ENCODE peak calls at places on chromosomes 6 and 20, in four cellular contexts. One of them, this sample, is unnamed.

GRCh38 chr6:167800549-167800948 is 26.2 kb upstream of the AFDN start:
- DNase-seq in psoas muscle: no peak
- DNase-seq in stimulated activated CD4-positive, alpha-beta T cell treated with anti-CD3 and anti-CD28 coated beads, Interleukin-12 subunit alpha, Interleukin-12 subunit beta, amount 100 ng/mL, for 48 hours: no peak
- DNase-seq in C1 segment of cervical spinal cord: no peak
- DNase-seq in this sample: no peak

GRCh38 chr6:27836783-27837635 is 75.2 kb downstream of the OR2B2 start:
- DNase-seq in C1 segment of cervical spinal cord: peak
- DNase-seq in psoas muscle: peak
- DNase-seq in stimulated activated CD4-positive, alpha-beta T cell treated with anti-CD3 and anti-CD28 coated beads, Interleukin-12 subunit alpha, Interleukin-12 subunit beta, amount 100 ng/mL, for 48 hours: peak
- DNase-seq in this sample: peak

GRCh38 chr20:41889871-41890224 is 271.7 kb upstream of the CHD6 start:
- DNase-seq in psoas muscle: no peak
- DNase-seq in C1 segment of cervical spinal cord: no peak
- DNase-seq in stimulated activated CD4-positive, alpha-beta T cell treated with anti-CD3 and anti-CD28 coated beads, Interleukin-12 subunit alpha, Interleukin-12 subunit beta, amount 100 ng/mL, for 48 hours: no peak
- DNase-seq in this sample: no peak

GRCh38 chr6:111642463-111643158 is 36.9 kb upstream of the TRAF3IP2 start:
- DNase-seq in psoas muscle: peak
- DNase-seq in C1 segment of cervical spinal cord: peak
- DNase-seq in stimulated activated CD4-positive, alpha-beta T cell treated with anti-CD3 and anti-CD28 coated beads, Interleukin-12 subunit alpha, Interleukin-12 subunit beta, amount 100 ng/mL, for 48 hours: no peak
- DNase-seq in this sample: no peak

GRCh38 chr20:59207742-59208357 is 44.2 kb downstream of the ZNF831 start:
- DNase-seq in psoas muscle: no peak
- DNase-seq in C1 segment of cervical spinal cord: peak
- DNase-seq in stimulated activated CD4-positive, alpha-beta T cell treated with anti-CD3 and anti-CD28 coated beads, Interleukin-12 subunit alpha, Interleukin-12 subunit beta, amount 100 ng/mL, for 48 hours: peak
- DNase-seq in this sample: no peak

GRCh38 chr6:129709451-129709908 is 497 bp downstream of the ARHGAP18 start:
- DNase-seq in psoas muscle: no peak
- DNase-seq in C1 segment of cervical spinal cord: no peak
- DNase-seq in stimulated activated CD4-positive, alpha-beta T cell treated with anti-CD3 and anti-CD28 coated beads, Interleukin-12 subunit alpha, Interleukin-12 subunit beta, amount 100 ng/mL, for 48 hours: no peak
- DNase-seq in this sample: peak

GRCh38 chr20:22927537-22927936 is 107.6 kb upstream of the SSTR4 start:
- DNase-seq in stimulated activated CD4-positive, alpha-beta T cell treated with anti-CD3 and anti-CD28 coated beads, Interleukin-12 subunit alpha, Interleukin-12 subunit beta, amount 100 ng/mL, for 48 hours: no peak
- DNase-seq in psoas muscle: no peak
- DNase-seq in C1 segment of cervical spinal cord: no peak
- DNase-seq in this sample: no peak

GRCh38 chr6:157019733-157020132 is 242.6 kb downstream of the ARID1B start:
- DNase-seq in stimulated activated CD4-positive, alpha-beta T cell treated with anti-CD3 and anti-CD28 coated beads, Interleukin-12 subunit alpha, Interleukin-12 subunit beta, amount 100 ng/mL, for 48 hours: no peak
- DNase-seq in psoas muscle: no peak
- DNase-seq in C1 segment of cervical spinal cord: no peak
- DNase-seq in this sample: no peak

GRCh38 chr6:6494677-6495076 is 93.8 kb upstream of the LY86 start:
- DNase-seq in stimulated activated CD4-positive, alpha-beta T cell treated with anti-CD3 and anti-CD28 coated beads, Interleukin-12 subunit alpha, Interleukin-12 subunit beta, amount 100 ng/mL, for 48 hours: no peak
- DNase-seq in psoas muscle: peak
- DNase-seq in C1 segment of cervical spinal cord: no peak
- DNase-seq in this sample: peak

GRCh38 chr6:165819394-165819793 is 156.4 kb upstream of the PDE10A start:
- DNase-seq in psoas muscle: no peak
- DNase-seq in stimulated activated CD4-positive, alpha-beta T cell treated with anti-CD3 and anti-CD28 coated beads, Interleukin-12 subunit alpha, Interleukin-12 subunit beta, amount 100 ng/mL, for 48 hours: no peak
- DNase-seq in C1 segment of cervical spinal cord: no peak
- DNase-seq in this sample: no peak

GRCh38 chr6:3578981-3579380 is 122.1 kb upstream of the SLC22A23 start:
- DNase-seq in psoas muscle: no peak
- DNase-seq in stimulated activated CD4-positive, alpha-beta T cell treated with anti-CD3 and anti-CD28 coated beads, Interleukin-12 subunit alpha, Interleukin-12 subunit beta, amount 100 ng/mL, for 48 hours: no peak
- DNase-seq in C1 segment of cervical spinal cord: no peak
- DNase-seq in this sample: no peak

GRCh38 chr6:47495954-47496545 is 18.5 kb downstream of the CD2AP start:
- DNase-seq in C1 segment of cervical spinal cord: no peak
- DNase-seq in psoas muscle: no peak
- DNase-seq in stimulated activated CD4-positive, alpha-beta T cell treated with anti-CD3 and anti-CD28 coated beads, Interleukin-12 subunit alpha, Interleukin-12 subunit beta, amount 100 ng/mL, for 48 hours: no peak
- DNase-seq in this sample: no peak

GRCh38 chr20:7371518-7372158 is 568.6 kb downstream of the HAO1 start:
- DNase-seq in psoas muscle: no peak
- DNase-seq in C1 segment of cervical spinal cord: no peak
- DNase-seq in stimulated activated CD4-positive, alpha-beta T cell treated with anti-CD3 and anti-CD28 coated beads, Interleukin-12 subunit alpha, Interleukin-12 subunit beta, amount 100 ng/mL, for 48 hours: no peak
- DNase-seq in this sample: no peak

GRCh38 chr20:4885877-4886276 is 115.4 kb downstream of the SLC23A2 start:
- DNase-seq in C1 segment of cervical spinal cord: no peak
- DNase-seq in psoas muscle: no peak
- DNase-seq in stimulated activated CD4-positive, alpha-beta T cell treated with anti-CD3 and anti-CD28 coated beads, Interleukin-12 subunit alpha, Interleukin-12 subunit beta, amount 100 ng/mL, for 48 hours: no peak
- DNase-seq in this sample: no peak

GRCh38 chr6:14713008-14713452 is 532.8 kb upstream of the JARID2 start:
- DNase-seq in C1 segment of cervical spinal cord: peak
- DNase-seq in stimulated activated CD4-positive, alpha-beta T cell treated with anti-CD3 and anti-CD28 coated beads, Interleukin-12 subunit alpha, Interleukin-12 subunit beta, amount 100 ng/mL, for 48 hours: no peak
- DNase-seq in psoas muscle: peak
- DNase-seq in this sample: no peak

GRCh38 chr20:5772704-5773103 is 22.5 kb downstream of the SHLD1 start:
- DNase-seq in stimulated activated CD4-positive, alpha-beta T cell treated with anti-CD3 and anti-CD28 coated beads, Interleukin-12 subunit alpha, Interleukin-12 subunit beta, amount 100 ng/mL, for 48 hours: no peak
- DNase-seq in psoas muscle: no peak
- DNase-seq in C1 segment of cervical spinal cord: no peak
- DNase-seq in this sample: no peak

GRCh38 chr6:57313711-57314471 is 3.5 kb upstream of the PRIM2 start:
- DNase-seq in psoas muscle: no peak
- DNase-seq in C1 segment of cervical spinal cord: no peak
- DNase-seq in stimulated activated CD4-positive, alpha-beta T cell treated with anti-CD3 and anti-CD28 coated beads, Interleukin-12 subunit alpha, Interleukin-12 subunit beta, amount 100 ng/mL, for 48 hours: no peak
- DNase-seq in this sample: peak

GRCh38 chr6:127391019-127391974 is 47.9 kb upstream of the ECHDC1 start:
- DNase-seq in stimulated activated CD4-positive, alpha-beta T cell treated with anti-CD3 and anti-CD28 coated beads, Interleukin-12 subunit alpha, Interleukin-12 subunit beta, amount 100 ng/mL, for 48 hours: no peak
- DNase-seq in C1 segment of cervical spinal cord: no peak
- DNase-seq in psoas muscle: no peak
- DNase-seq in this sample: no peak

GRCh38 chr6:136927313-136927712 is 5.2 kb downstream of the SLC35D3 start:
- DNase-seq in psoas muscle: no peak
- DNase-seq in stimulated activated CD4-positive, alpha-beta T cell treated with anti-CD3 and anti-CD28 coated beads, Interleukin-12 subunit alpha, Interleukin-12 subunit beta, amount 100 ng/mL, for 48 hours: no peak
- DNase-seq in C1 segment of cervical spinal cord: no peak
- DNase-seq in this sample: no peak

GRCh38 chr20:34062651-34063482 is 49.2 kb downstream of the EIF2S2 start:
- DNase-seq in C1 segment of cervical spinal cord: no peak
- DNase-seq in stimulated activated CD4-positive, alpha-beta T cell treated with anti-CD3 and anti-CD28 coated beads, Interleukin-12 subunit alpha, Interleukin-12 subunit beta, amount 100 ng/mL, for 48 hours: no peak
- DNase-seq in psoas muscle: no peak
- DNase-seq in this sample: no peak

GRCh38 chr20:37356387-37356786 is 10.4 kb downstream of the SRC start:
- DNase-seq in stimulated activated CD4-positive, alpha-beta T cell treated with anti-CD3 and anti-CD28 coated beads, Interleukin-12 subunit alpha, Interleukin-12 subunit beta, amount 100 ng/mL, for 48 hours: no peak
- DNase-seq in C1 segment of cervical spinal cord: peak
- DNase-seq in psoas muscle: peak
- DNase-seq in this sample: no peak

GRCh38 chr20:3123542-3123941 is 36.1 kb downstream of the FASTKD5 start:
- DNase-seq in stimulated activated CD4-positive, alpha-beta T cell treated with anti-CD3 and anti-CD28 coated beads, Interleukin-12 subunit alpha, Interleukin-12 subunit beta, amount 100 ng/mL, for 48 hours: no peak
- DNase-seq in psoas muscle: no peak
- DNase-seq in C1 segment of cervical spinal cord: no peak
- DNase-seq in this sample: no peak

GRCh38 chr6:28785962-28786679 is 137.7 kb downstream of the TRIM27 start:
- DNase-seq in C1 segment of cervical spinal cord: no peak
- DNase-seq in psoas muscle: no peak
- DNase-seq in stimulated activated CD4-positive, alpha-beta T cell treated with anti-CD3 and anti-CD28 coated beads, Interleukin-12 subunit alpha, Interleukin-12 subunit beta, amount 100 ng/mL, for 48 hours: no peak
- DNase-seq in this sample: no peak

GRCh38 chr6:161918154-161918553 is 644.3 kb upstream of the AGPAT4 start:
- DNase-seq in psoas muscle: no peak
- DNase-seq in stimulated activated CD4-positive, alpha-beta T cell treated with anti-CD3 and anti-CD28 coated beads, Interleukin-12 subunit alpha, Interleukin-12 subunit beta, amount 100 ng/mL, for 48 hours: no peak
- DNase-seq in C1 segment of cervical spinal cord: no peak
- DNase-seq in this sample: no peak

GRCh38 chr6:110217255-110217654 is 37.0 kb downstream of the CDC40 start:
- DNase-seq in C1 segment of cervical spinal cord: no peak
- DNase-seq in stimulated activated CD4-positive, alpha-beta T cell treated with anti-CD3 and anti-CD28 coated beads, Interleukin-12 subunit alpha, Interleukin-12 subunit beta, amount 100 ng/mL, for 48 hours: no peak
- DNase-seq in psoas muscle: no peak
- DNase-seq in this sample: no peak

GRCh38 chr6:19368511-19368910 is 468.7 kb upstream of the ID4 start:
- DNase-seq in C1 segment of cervical spinal cord: no peak
- DNase-seq in psoas muscle: no peak
- DNase-seq in stimulated activated CD4-positive, alpha-beta T cell treated with anti-CD3 and anti-CD28 coated beads, Interleukin-12 subunit alpha, Interleukin-12 subunit beta, amount 100 ng/mL, for 48 hours: no peak
- DNase-seq in this sample: no peak

GRCh38 chr20:21225215-21225947 is 77.8 kb upstream of the XRN2 start:
- DNase-seq in C1 segment of cervical spinal cord: no peak
- DNase-seq in stimulated activated CD4-positive, alpha-beta T cell treated with anti-CD3 and anti-CD28 coated beads, Interleukin-12 subunit alpha, Interleukin-12 subunit beta, amount 100 ng/mL, for 48 hours: no peak
- DNase-seq in psoas muscle: no peak
- DNase-seq in this sample: no peak

GRCh38 chr6:110355031-110355430 is 3.1 kb downstream of the METTL24 start:
- DNase-seq in psoas muscle: no peak
- DNase-seq in C1 segment of cervical spinal cord: no peak
- DNase-seq in stimulated activated CD4-positive, alpha-beta T cell treated with anti-CD3 and anti-CD28 coated beads, Interleukin-12 subunit alpha, Interleukin-12 subunit beta, amount 100 ng/mL, for 48 hours: no peak
- DNase-seq in this sample: no peak

GRCh38 chr20:3871549-3872265 is 17.5 kb upstream of the PANK2 start:
- DNase-seq in psoas muscle: no peak
- DNase-seq in stimulated activated CD4-positive, alpha-beta T cell treated with anti-CD3 and anti-CD28 coated beads, Interleukin-12 subunit alpha, Interleukin-12 subunit beta, amount 100 ng/mL, for 48 hours: no peak
- DNase-seq in C1 segment of cervical spinal cord: no peak
- DNase-seq in this sample: no peak

GRCh38 chr6:43489277-43490072 is 12.1 kb downstream of the TJAP1 start:
- DNase-seq in C1 segment of cervical spinal cord: peak
- DNase-seq in psoas muscle: no peak
- DNase-seq in stimulated activated CD4-positive, alpha-beta T cell treated with anti-CD3 and anti-CD28 coated beads, Interleukin-12 subunit alpha, Interleukin-12 subunit beta, amount 100 ng/mL, for 48 hours: no peak
- DNase-seq in this sample: no peak

GRCh38 chr6:132813173-132813856 is 1.1 kb upstream of the RPS12 start:
- DNase-seq in psoas muscle: peak
- DNase-seq in stimulated activated CD4-positive, alpha-beta T cell treated with anti-CD3 and anti-CD28 coated beads, Interleukin-12 subunit alpha, Interleukin-12 subunit beta, amount 100 ng/mL, for 48 hours: no peak
- DNase-seq in C1 segment of cervical spinal cord: peak
- DNase-seq in this sample: no peak

GRCh38 chr6:156347251-156348049 is 429.7 kb upstream of the ARID1B start:
- DNase-seq in stimulated activated CD4-positive, alpha-beta T cell treated with anti-CD3 and anti-CD28 coated beads, Interleukin-12 subunit alpha, Interleukin-12 subunit beta, amount 100 ng/mL, for 48 hours: no peak
- DNase-seq in psoas muscle: no peak
- DNase-seq in C1 segment of cervical spinal cord: no peak
- DNase-seq in this sample: no peak

This sample was measured in NCI-H446 treated with DMSO at 0.1 percent for 48 hours.